ENCODE peak calls at places on chromosomes 13 and 19, in four cellular contexts. T is HepG2, P is A549, W is H1. E is an unnamed sample.

GRCh38 chr19:15508035-15508710 is at the start of gene CYP4F22:
- DNase-seq in T (no peak), P (no peak), W (no peak), E (peak; percentile 67)

GRCh38 chr13:83211301-83211700 is 671.0 kb downstream of the SLITRK1 start:
- DNase-seq in T (no peak), P (no peak), W (no peak), E (no peak)

GRCh38 chr13:63693696-63694095 is 2278.0 kb upstream of the PCDH20 start:
- DNase-seq in T (no peak), P (no peak), W (no peak), E (no peak)

GRCh38 chr19:39270091-39270871 is 2.1 kb downstream of the IFNL2 start:
- DNase-seq in T (no peak), P (no peak), W (no peak), E (no peak)

GRCh38 chr13:84126671-84127171 is 244.4 kb upstream of the SLITRK1 start:
- DNase-seq in T (no peak), P (no peak), W (no peak), E (no peak)

GRCh38 chr19:2391118-2391725 is 31.2 kb downstream of the TMPRSS9 start:
- DNase-seq in T (peak; percentile 72), P (peak; percentile 39), W (no peak), E (peak; percentile 55)

GRCh38 chr19:4181053-4181508 is 1.3 kb downstream of the SIRT6 start:
- DNase-seq in T (no peak), P (no peak), W (no peak), E (peak; percentile 75)

GRCh38 chr19:31402931-31403330 is 53.7 kb upstream of the TSHZ3 start:
- DNase-seq in T (no peak), P (no peak), W (no peak), E (no peak)

GRCh38 chr13:84933797-84934196 is 865.4 kb downstream of the SLITRK6 start:
- DNase-seq in T (no peak), P (no peak), W (no peak), E (no peak)

GRCh38 chr19:33404916-33405315 is 31.4 kb downstream of the CEBPG start:
- DNase-seq in T (no peak), P (no peak), W (no peak), E (no peak)

GRCh38 chr13:95355491-95355890 is 54.2 kb upstream of the ABCC4 start:
- DNase-seq in T (no peak), P (no peak), W (no peak), E (no peak)

GRCh38 chr19:5585461-5586299 is 17.9 kb upstream of the TINCR start:
- DNase-seq in T (no peak), P (no peak), W (peak; percentile 85), E (peak; percentile 81)

GRCh38 chr13:92573467-92574057 is 653.0 kb upstream of the GPC6 start:
- DNase-seq in T (peak; percentile 44), P (peak; percentile 0), W (peak; percentile 48), E (peak; percentile 53)

GRCh38 chr19:34667349-34668076 is 9.4 kb downstream of the SCGB2B2 start:
- DNase-seq in T (peak; percentile 16), P (no peak), W (no peak), E (peak; percentile 14)

GRCh38 chr19:17234911-17235617 is 9.0 kb downstream of the OCEL1 start:
- DNase-seq in T (no peak), P (no peak), W (peak; percentile 90), E (peak; percentile 73)

GRCh38 chr19:8387688-8388611 is 2.2 kb upstream of the RAB11B start:
- DNase-seq in T (peak; percentile 97), P (peak; percentile 44), W (no peak), E (no peak)

GRCh38 chr13:60260440-60260839 is 96.7 kb upstream of the DIAPH3 start:
- DNase-seq in T (no peak), P (no peak), W (no peak), E (no peak)

GRCh38 chr13:35475131-35475959 is 1.1 kb downstream of the MAB21L1 start:
- DNase-seq in T (no peak), P (no peak), W (peak; percentile 71), E (no peak)

GRCh38 chr19:38213911-38214625 is 10.0 kb downstream of the DPF1 start:
- DNase-seq in T (no peak), P (no peak), W (no peak), E (no peak)
- TF ChIP-seq PHF8 in T (no peak), P (no peak), W (no peak), E (no peak)

GRCh38 chr13:112703935-112704633 is 14.2 kb downstream of the ATP11A start:
- DNase-seq in T (no peak), P (no peak), W (no peak), E (peak; percentile 38)
- TF ChIP-seq PHF8 in T (no peak), P (no peak), W (no peak), E (no peak)

DNA sequence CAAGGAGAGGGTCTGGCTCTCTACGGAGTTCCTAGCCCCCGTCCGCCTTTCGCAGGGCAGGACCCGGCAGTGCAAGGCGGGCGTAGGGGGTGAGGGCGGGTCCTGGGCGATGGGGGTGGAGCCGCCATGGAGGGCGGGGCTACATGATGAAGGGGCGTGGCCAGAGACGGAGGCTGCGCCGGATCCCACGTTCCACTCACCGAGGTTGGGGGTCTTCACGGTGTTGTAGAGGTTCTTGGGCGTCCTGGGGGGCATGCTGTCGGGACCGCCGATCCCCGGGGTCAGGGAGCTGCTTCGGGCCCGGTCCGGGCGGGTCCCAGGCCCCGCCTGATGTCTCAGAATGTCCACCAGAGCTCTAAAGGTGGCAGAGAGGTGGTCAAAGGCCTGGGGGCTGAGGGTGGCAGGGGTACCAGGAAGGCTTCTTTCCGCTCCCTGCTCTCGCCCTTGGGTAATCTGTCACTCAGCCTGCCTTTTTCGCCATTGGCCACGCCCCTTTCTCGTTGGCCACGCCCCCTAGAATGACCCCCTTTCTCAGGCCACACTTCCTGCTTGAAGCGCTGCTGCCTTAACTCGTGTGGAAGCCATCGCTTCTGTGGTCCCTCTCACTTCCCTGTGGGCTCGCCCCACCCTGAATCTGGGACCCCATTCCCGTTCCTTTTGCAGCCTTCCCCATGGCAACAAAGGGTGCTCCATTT is 2.5 kb downstream of the SHISA7 start:
- DNase-seq in T (no peak), P (no peak), W (peak; percentile 96), E (peak; percentile 84)
- TF ChIP-seq PHF8 in T (no peak), P (no peak), W (no peak), E (peak; percentile 51)

GRCh38 chr19:58338825-58339558 is 12.2 kb downstream of the ZSCAN22 start:
- DNase-seq in T (no peak), P (no peak), W (peak; percentile 81), E (no peak)
- TF ChIP-seq PHF8 in T (no peak), P (no peak), W (no peak), E (no peak)

DNA sequence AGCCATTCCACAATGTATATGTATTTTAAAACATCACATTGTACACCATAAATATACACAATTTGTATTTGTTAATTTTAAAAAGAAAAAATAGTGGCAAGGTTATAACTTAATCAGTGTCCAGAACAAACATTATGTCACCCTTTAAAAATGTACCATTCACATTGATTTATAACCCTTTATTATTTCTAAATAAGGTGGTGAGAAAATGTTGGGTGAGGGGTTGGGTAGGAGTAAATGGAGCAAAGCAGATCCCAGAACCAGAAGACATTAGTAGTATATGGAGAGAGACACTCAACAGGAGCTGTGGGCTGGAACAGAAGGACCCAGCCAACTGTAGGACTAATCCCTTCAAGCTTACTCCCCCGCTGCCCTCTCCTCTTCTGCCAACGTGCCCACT is 4.1 kb downstream of the IGSF23 start:
- DNase-seq in T (no peak), P (no peak), W (no peak), E (no peak)
- TF ChIP-seq PHF8 in T (no peak), P (no peak), W (no peak), E (no peak)

GRCh38 chr13:45121421-45121820 is 1.1 kb downstream of the GTF2F2 start:
- DNase-seq in T (peak; percentile 16), P (no peak), W (no peak), E (no peak)
- TF ChIP-seq PHF8 in T (no peak), P (no peak), W (no peak), E (no peak)

DNA sequence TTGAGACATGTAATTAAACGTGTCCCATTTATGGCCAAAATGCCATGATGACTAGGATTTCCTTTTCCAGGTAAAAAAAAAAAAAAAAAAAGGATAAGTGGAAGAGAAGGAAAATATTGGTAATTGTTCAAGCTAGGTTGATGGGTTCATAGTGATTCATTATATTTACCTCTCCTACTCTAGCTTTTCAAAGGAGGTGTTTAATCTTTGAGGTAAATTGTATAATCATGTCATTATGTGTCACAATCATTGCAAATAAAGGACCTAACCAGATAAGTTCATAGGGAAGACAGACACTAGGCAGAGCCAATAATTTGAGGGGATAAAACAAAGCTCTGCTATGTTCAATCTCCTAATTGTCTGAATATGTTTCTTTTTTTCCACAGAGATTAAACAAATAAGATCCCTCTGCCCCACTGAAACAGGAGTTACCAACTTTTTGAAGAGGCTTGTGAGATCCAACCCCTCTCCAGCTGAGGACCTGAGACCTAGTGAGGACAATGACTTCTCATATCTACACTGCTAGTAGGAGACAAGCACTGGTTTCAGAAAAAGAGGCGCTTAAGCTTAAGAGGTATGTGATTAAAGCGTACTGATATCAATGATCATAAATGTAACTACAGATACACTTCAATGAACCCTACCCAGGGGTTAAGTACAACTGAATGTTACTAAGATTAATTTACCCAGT is 61.4 kb downstream of the USP12 start:
- DNase-seq in T (no peak), P (no peak), W (no peak), E (no peak)
- TF ChIP-seq PHF8 in T (no peak), P (no peak), W (no peak), E (no peak)

GRCh38 chr19:29532097-29532496 is 6.3 kb downstream of the VSTM2B start:
- DNase-seq in T (no peak), P (no peak), W (peak; percentile 44), E (no peak)
- TF ChIP-seq PHF8 in T (no peak), P (no peak), W (no peak), E (no peak)

GRCh38 chr13:24685314-24685713 is 5.1 kb downstream of the ATP12A start:
- DNase-seq in T (no peak), P (no peak), W (no peak), E (no peak)
- TF ChIP-seq PHF8 in T (no peak), P (no peak), W (no peak), E (no peak)

DNA sequence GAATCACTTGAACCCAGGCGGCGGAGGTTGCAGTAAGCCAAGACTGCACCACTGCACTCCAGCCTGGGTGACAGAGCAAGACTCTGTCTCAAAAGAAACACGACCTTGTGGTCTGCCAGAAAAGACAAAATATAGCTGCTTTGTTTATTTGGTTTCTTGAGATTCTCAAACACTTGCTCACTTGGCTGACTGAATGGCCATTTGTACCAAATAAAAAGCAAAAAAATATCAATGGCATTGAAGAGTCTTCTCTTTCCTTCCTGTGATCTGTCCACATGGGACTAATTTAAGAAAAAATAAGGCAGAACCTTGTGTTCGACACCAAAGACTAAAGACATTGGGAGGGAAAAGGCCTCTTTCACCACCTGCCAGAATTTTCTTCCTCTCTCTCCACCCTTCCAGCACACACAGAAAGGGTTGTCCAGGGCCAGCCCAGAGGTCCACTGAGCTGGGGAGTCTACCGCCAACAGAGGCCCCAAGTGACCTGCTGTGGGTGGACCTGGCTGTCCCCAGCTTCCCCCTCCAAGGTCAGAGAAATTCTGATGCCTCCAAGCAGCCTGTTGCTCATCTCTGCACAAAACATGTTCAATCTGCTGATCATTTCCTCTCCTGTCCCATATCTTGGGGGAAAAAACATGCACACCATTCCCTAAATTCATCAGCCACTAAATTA is 5.9 kb downstream of the BRME1 start:
- DNase-seq in T (no peak), P (no peak), W (no peak), E (no peak)
- TF ChIP-seq PHF8 in T (no peak), P (no peak), W (no peak), E (no peak)

E was measured in K562.